ENCODE peak calls at places on chromosomes 6 and 20, in nine cellular contexts. One of them, this sample, is unnamed. For H3K9me3 and H3K36me3, the result is how much of the 10 kb centered on the place peaks cover.

GRCh38 chr6:47787620-47788497 is 6.0 kb downstream of the OPN5 start:
- DNase-seq in kidney: peak
- DNase-seq in sigmoid colon: peak
- DNase-seq in HepG2: peak
- DNase-seq in right atrium auricular region: no peak
- DNase-seq in thoracic aorta: no peak
- DNase-seq in CD8-positive, alpha-beta memory T cell: peak
- DNase-seq in upper lobe of right lung: peak
- DNase-seq in pancreas: peak
- DNase-seq in this sample: peak

GRCh38 chr20:13261460-13262301 is 40.6 kb downstream of the ISM1 start:
- DNase-seq in kidney: peak
- DNase-seq in sigmoid colon: no peak
- DNase-seq in HepG2: peak
- DNase-seq in right atrium auricular region: no peak
- DNase-seq in thoracic aorta: no peak
- DNase-seq in CD8-positive, alpha-beta memory T cell: peak
- DNase-seq in upper lobe of right lung: no peak
- DNase-seq in pancreas: peak
- DNase-seq in this sample: peak

GRCh38 chr20:15643713-15644112 is 929.5 kb downstream of the KIF16B start:
- DNase-seq in kidney: no peak
- DNase-seq in sigmoid colon: no peak
- DNase-seq in HepG2: peak
- DNase-seq in right atrium auricular region: no peak
- DNase-seq in thoracic aorta: no peak
- DNase-seq in CD8-positive, alpha-beta memory T cell: no peak
- DNase-seq in upper lobe of right lung: no peak
- DNase-seq in pancreas: no peak
- DNase-seq in this sample: no peak

GRCh38 chr6:97572943-97573342 is 289.9 kb upstream of the MMS22L start:
- DNase-seq in kidney: no peak
- DNase-seq in sigmoid colon: no peak
- DNase-seq in HepG2: no peak
- DNase-seq in right atrium auricular region: no peak
- DNase-seq in thoracic aorta: no peak
- DNase-seq in CD8-positive, alpha-beta memory T cell: no peak
- DNase-seq in upper lobe of right lung: no peak
- DNase-seq in pancreas: no peak
- DNase-seq in this sample: no peak

GRCh38 chr6:152863618-152864326 is 113.2 kb downstream of the VIP start:
- DNase-seq in kidney: no peak
- DNase-seq in sigmoid colon: no peak
- DNase-seq in HepG2: peak
- DNase-seq in right atrium auricular region: no peak
- DNase-seq in thoracic aorta: peak
- DNase-seq in CD8-positive, alpha-beta memory T cell: peak
- DNase-seq in upper lobe of right lung: no peak
- DNase-seq in pancreas: peak
- DNase-seq in this sample: peak

GRCh38 chr6:15027472-15027871 is 218.4 kb upstream of the JARID2 start:
- DNase-seq in kidney: no peak
- DNase-seq in sigmoid colon: no peak
- DNase-seq in HepG2: no peak
- DNase-seq in right atrium auricular region: no peak
- DNase-seq in thoracic aorta: no peak
- DNase-seq in CD8-positive, alpha-beta memory T cell: no peak
- DNase-seq in upper lobe of right lung: no peak
- DNase-seq in pancreas: no peak
- DNase-seq in this sample: no peak

GRCh38 chr6:77796824-77797809 is 144.3 kb downstream of the MEI4 start:
- DNase-seq in kidney: no peak
- DNase-seq in sigmoid colon: no peak
- DNase-seq in HepG2: peak
- DNase-seq in right atrium auricular region: no peak
- DNase-seq in thoracic aorta: no peak
- DNase-seq in CD8-positive, alpha-beta memory T cell: no peak
- DNase-seq in upper lobe of right lung: no peak
- DNase-seq in pancreas: no peak
- DNase-seq in this sample: no peak

GRCh38 chr6:54595844-54596243 is 250.7 kb upstream of the FAM83B start:
- DNase-seq in kidney: no peak
- DNase-seq in sigmoid colon: no peak
- DNase-seq in HepG2: no peak
- DNase-seq in right atrium auricular region: no peak
- DNase-seq in thoracic aorta: no peak
- DNase-seq in CD8-positive, alpha-beta memory T cell: no peak
- DNase-seq in upper lobe of right lung: no peak
- DNase-seq in pancreas: no peak
- DNase-seq in this sample: peak

GRCh38 chr6:108432143-108432542 is 128.6 kb upstream of the FOXO3 start:
- DNase-seq in kidney: no peak
- DNase-seq in sigmoid colon: no peak
- DNase-seq in HepG2: no peak
- DNase-seq in right atrium auricular region: no peak
- DNase-seq in thoracic aorta: no peak
- DNase-seq in CD8-positive, alpha-beta memory T cell: no peak
- DNase-seq in upper lobe of right lung: no peak
- DNase-seq in pancreas: no peak
- DNase-seq in this sample: no peak

GRCh38 chr6:21800948-21801438 is 207.4 kb downstream of the SOX4 start:
- DNase-seq in kidney: no peak
- DNase-seq in sigmoid colon: no peak
- DNase-seq in HepG2: peak
- DNase-seq in right atrium auricular region: no peak
- DNase-seq in thoracic aorta: no peak
- DNase-seq in CD8-positive, alpha-beta memory T cell: no peak
- DNase-seq in upper lobe of right lung: no peak
- DNase-seq in pancreas: peak
- DNase-seq in this sample: peak

GRCh38 chr6:61989616-61990015 is 296.4 kb downstream of the KHDRBS2 start:
- DNase-seq in kidney: no peak
- DNase-seq in sigmoid colon: no peak
- DNase-seq in HepG2: no peak
- DNase-seq in right atrium auricular region: no peak
- DNase-seq in thoracic aorta: no peak
- DNase-seq in CD8-positive, alpha-beta memory T cell: no peak
- DNase-seq in upper lobe of right lung: no peak
- DNase-seq in pancreas: no peak
- DNase-seq in this sample: no peak

GRCh38 chr6:136090929-136091328 is 159.2 kb downstream of the MTFR2 start:
- DNase-seq in kidney: no peak
- DNase-seq in sigmoid colon: no peak
- DNase-seq in HepG2: peak
- DNase-seq in right atrium auricular region: no peak
- DNase-seq in thoracic aorta: no peak
- DNase-seq in CD8-positive, alpha-beta memory T cell: no peak
- DNase-seq in upper lobe of right lung: no peak
- DNase-seq in pancreas: no peak
- DNase-seq in this sample: no peak

DNA sequence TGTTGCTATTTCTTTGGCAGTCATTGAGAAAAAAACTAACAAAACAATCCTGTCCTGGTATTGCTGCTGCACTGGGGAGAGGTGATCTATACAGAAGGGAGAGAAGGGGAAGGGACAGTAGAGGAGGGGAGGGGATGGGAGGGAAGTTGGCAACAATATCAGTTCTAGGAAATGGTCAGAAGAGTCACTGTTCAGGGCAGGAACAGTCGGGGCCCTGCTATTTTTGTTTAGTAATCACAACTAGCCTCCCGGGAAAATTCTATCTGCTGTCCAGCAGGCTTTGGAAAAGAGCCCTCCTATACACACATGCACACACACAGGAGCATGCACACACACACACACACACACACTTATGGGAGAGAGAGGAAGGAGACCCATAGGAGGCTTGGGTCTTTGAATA is 142.3 kb upstream of the CARMIL1 start:
- DNase-seq in kidney: no peak
- DNase-seq in sigmoid colon: no peak
- DNase-seq in HepG2: no peak
- DNase-seq in right atrium auricular region: no peak
- DNase-seq in thoracic aorta: no peak
- DNase-seq in CD8-positive, alpha-beta memory T cell: no peak
- DNase-seq in upper lobe of right lung: no peak
- DNase-seq in pancreas: no peak
- DNase-seq in this sample: peak
- H3K9me3 ChIP-seq in kidney: under half
- H3K9me3 ChIP-seq in sigmoid colon: under half
- H3K9me3 ChIP-seq in HepG2: under half
- H3K9me3 ChIP-seq in right atrium auricular region: under half
- H3K9me3 ChIP-seq in thoracic aorta: under half
- H3K9me3 ChIP-seq in CD8-positive, alpha-beta memory T cell: under half
- H3K9me3 ChIP-seq in upper lobe of right lung: under half
- H3K9me3 ChIP-seq in pancreas: under half
- H3K9me3 ChIP-seq in this sample: under half

DNA sequence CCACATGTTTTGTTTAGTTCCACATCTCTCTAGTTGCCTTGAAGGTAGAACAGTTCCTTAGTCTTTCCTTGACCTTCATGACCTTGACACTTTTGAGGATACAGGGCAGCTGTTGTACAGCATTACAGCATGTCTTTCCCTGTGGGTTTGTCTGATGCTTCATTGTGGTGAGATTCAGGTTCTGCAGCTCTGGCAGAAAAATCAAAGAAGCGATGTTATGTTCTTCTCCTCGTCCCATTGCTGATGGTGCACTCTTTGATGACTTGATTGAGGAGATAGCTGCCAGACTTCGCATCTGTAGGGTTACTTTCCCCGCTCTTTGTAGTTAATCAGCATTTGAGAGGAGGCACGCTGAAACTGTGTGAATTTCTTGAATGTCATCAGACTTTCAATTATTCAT is 12.0 kb downstream of the CEBPB start:
- DNase-seq in kidney: no peak
- DNase-seq in sigmoid colon: no peak
- DNase-seq in HepG2: no peak
- DNase-seq in right atrium auricular region: no peak
- DNase-seq in thoracic aorta: no peak
- DNase-seq in CD8-positive, alpha-beta memory T cell: no peak
- DNase-seq in upper lobe of right lung: no peak
- DNase-seq in pancreas: no peak
- DNase-seq in this sample: no peak
- H3K36me3 ChIP-seq in kidney: under half
- H3K36me3 ChIP-seq in sigmoid colon: under half
- H3K36me3 ChIP-seq in HepG2: under half
- H3K36me3 ChIP-seq in right atrium auricular region: under half
- H3K36me3 ChIP-seq in thoracic aorta: under half
- H3K36me3 ChIP-seq in CD8-positive, alpha-beta memory T cell: under half
- H3K36me3 ChIP-seq in upper lobe of right lung: under half
- H3K36me3 ChIP-seq in pancreas: under half
- H3K36me3 ChIP-seq in this sample: under half

GRCh38 chr20:45163071-45163803 is 11.5 kb upstream of the PI3 start:
- DNase-seq in kidney: no peak
- DNase-seq in sigmoid colon: no peak
- DNase-seq in HepG2: no peak
- DNase-seq in right atrium auricular region: no peak
- DNase-seq in thoracic aorta: no peak
- DNase-seq in CD8-positive, alpha-beta memory T cell: no peak
- DNase-seq in upper lobe of right lung: no peak
- DNase-seq in pancreas: no peak
- DNase-seq in this sample: no peak
- H3K9me3 ChIP-seq in kidney: under half
- H3K9me3 ChIP-seq in sigmoid colon: under half
- H3K9me3 ChIP-seq in HepG2: under half
- H3K9me3 ChIP-seq in right atrium auricular region: under half
- H3K9me3 ChIP-seq in thoracic aorta: under half
- H3K9me3 ChIP-seq in CD8-positive, alpha-beta memory T cell: under half
- H3K9me3 ChIP-seq in upper lobe of right lung: under half
- H3K9me3 ChIP-seq in pancreas: under half
- H3K9me3 ChIP-seq in this sample: under half

GRCh38 chr6:33984466-33985332 is 161.2 kb downstream of the GRM4 start:
- DNase-seq in kidney: peak
- DNase-seq in sigmoid colon: no peak
- DNase-seq in HepG2: no peak
- DNase-seq in right atrium auricular region: no peak
- DNase-seq in thoracic aorta: no peak
- DNase-seq in CD8-positive, alpha-beta memory T cell: no peak
- DNase-seq in upper lobe of right lung: peak
- DNase-seq in pancreas: no peak
- DNase-seq in this sample: no peak

GRCh38 chr6:33983721-33984465 is 162.0 kb downstream of the GRM4 start:
- DNase-seq in kidney: peak
- DNase-seq in sigmoid colon: no peak
- DNase-seq in HepG2: no peak
- DNase-seq in right atrium auricular region: no peak
- DNase-seq in thoracic aorta: no peak
- DNase-seq in CD8-positive, alpha-beta memory T cell: no peak
- DNase-seq in upper lobe of right lung: peak
- DNase-seq in pancreas: no peak
- DNase-seq in this sample: no peak

GRCh38 chr6:33987531-33988021 is 158.3 kb downstream of the GRM4 start:
- DNase-seq in kidney: peak
- DNase-seq in sigmoid colon: no peak
- DNase-seq in HepG2: no peak
- DNase-seq in right atrium auricular region: no peak
- DNase-seq in thoracic aorta: no peak
- DNase-seq in CD8-positive, alpha-beta memory T cell: no peak
- DNase-seq in upper lobe of right lung: peak
- DNase-seq in pancreas: no peak
- DNase-seq in this sample: no peak

GRCh38 chr6:33985333-33985751 is 160.5 kb downstream of the GRM4 start:
- DNase-seq in kidney: peak
- DNase-seq in sigmoid colon: no peak
- DNase-seq in HepG2: no peak
- DNase-seq in right atrium auricular region: no peak
- DNase-seq in thoracic aorta: no peak
- DNase-seq in CD8-positive, alpha-beta memory T cell: no peak
- DNase-seq in upper lobe of right lung: peak
- DNase-seq in pancreas: no peak
- DNase-seq in this sample: no peak

GRCh38 chr6:33985947-33986346 is 159.9 kb downstream of the GRM4 start:
- DNase-seq in kidney: peak
- DNase-seq in sigmoid colon: no peak
- DNase-seq in HepG2: no peak
- DNase-seq in right atrium auricular region: no peak
- DNase-seq in thoracic aorta: no peak
- DNase-seq in CD8-positive, alpha-beta memory T cell: no peak
- DNase-seq in upper lobe of right lung: peak
- DNase-seq in pancreas: no peak
- DNase-seq in this sample: no peak
- H3K36me3 ChIP-seq in kidney: under half
- H3K36me3 ChIP-seq in sigmoid colon: under half
- H3K36me3 ChIP-seq in HepG2: under half
- H3K36me3 ChIP-seq in right atrium auricular region: under half
- H3K36me3 ChIP-seq in thoracic aorta: under half
- H3K36me3 ChIP-seq in CD8-positive, alpha-beta memory T cell: under half
- H3K36me3 ChIP-seq in upper lobe of right lung: under half
- H3K36me3 ChIP-seq in pancreas: under half
- H3K36me3 ChIP-seq in this sample: under half